ENCODE peak calls at places on chromosomes 13 and 19, in six cellular contexts. A is neural progenitor cell; C is activated naive CD8-positive, alpha-beta T cell treated with anti-CD3 and anti-CD28 coated beads, Interleukin-2, amount 50 U/mL, for 24 hours; T is substantia nigra; V is psoas muscle; R is nucleus accumbens. H is an unnamed sample.

GRCh38 chr19:42283248-42284065 is 14.4 kb downstream of the CIC start:
- DNase-seq in A (peak), C (peak), T (peak), V (peak), R (peak), H (peak)

GRCh38 chr19:38617764-38618589 is at the start of gene MAP4K1:
- DNase-seq in A (peak), C (peak), T (no peak), V (peak), R (no peak), H (peak)

GRCh38 chr19:38389101-38389925 is 816 bp downstream of the SPRED3 start:
- DNase-seq in A (peak), C (no peak), T (no peak), V (no peak), R (no peak), H (peak)

GRCh38 chr19:33040994-33041827 is 23.5 kb downstream of the RHPN2 start:
- DNase-seq in A (no peak), C (no peak), T (peak), V (peak), R (no peak), H (peak)

GRCh38 chr19:48393559-48394330 is at the start of gene GRIN2D:
- DNase-seq in A (peak), C (no peak), T (no peak), V (no peak), R (no peak), H (peak)

GRCh38 chr19:4431808-4432674 is 25.6 kb downstream of the UBXN6 start:
- DNase-seq in A (no peak), C (no peak), T (no peak), V (no peak), R (no peak), H (peak)

GRCh38 chr13:111168116-111168515 is 53.0 kb downstream of the ARHGEF7 start:
- DNase-seq in A (no peak), C (no peak), T (no peak), V (no peak), R (no peak), H (no peak)

GRCh38 chr13:44759222-44759721 is 183.1 kb upstream of the TSC22D1 start:
- DNase-seq in A (peak), C (no peak), T (no peak), V (no peak), R (no peak), H (no peak)

GRCh38 chr19:40584007-40584406 is 7.3 kb downstream of the SHKBP1 start:
- DNase-seq in A (no peak), C (no peak), T (no peak), V (no peak), R (no peak), H (no peak)

GRCh38 chr19:7612282-7613274 is 16.8 kb downstream of the XAB2 start:
- DNase-seq in A (no peak), C (no peak), T (no peak), V (no peak), R (no peak), H (no peak)

GRCh38 chr19:49761625-49762311 is 1.3 kb downstream of the TSKS start:
- DNase-seq in A (no peak), C (no peak), T (no peak), V (no peak), R (no peak), H (no peak)

GRCh38 chr13:63741029-63741813 is 2325.6 kb upstream of the PCDH20 start:
- DNase-seq in A (no peak), C (no peak), T (no peak), V (peak), R (no peak), H (peak)

GRCh38 chr19:30911491-30911890 is 437.7 kb downstream of the TSHZ3 start:
- DNase-seq in A (no peak), C (no peak), T (no peak), V (no peak), R (no peak), H (no peak)

GRCh38 chr19:31349160-31349881 is at the start of gene TSHZ3:
- DNase-seq in A (peak), C (peak), T (peak), V (peak), R (no peak), H (peak)

GRCh38 chr13:52738719-52739467 is 727 bp downstream of the CNMD start:
- DNase-seq in A (peak), C (peak), T (no peak), V (no peak), R (no peak), H (peak)

GRCh38 chr19:14443632-14444216 is 10.6 kb downstream of the PKN1 start:
- DNase-seq in A (no peak), C (no peak), T (no peak), V (no peak), R (no peak), H (no peak)

GRCh38 chr13:28059214-28059613 is 41.2 kb downstream of the FLT3 start:
- DNase-seq in A (peak), C (peak), T (no peak), V (no peak), R (no peak), H (no peak)

GRCh38 chr13:45833663-45834062 is 17.9 kb downstream of the SIAH3 start:
- DNase-seq in A (no peak), C (no peak), T (no peak), V (peak), R (no peak), H (no peak)

GRCh38 chr13:26971990-26972888 is 199.4 kb downstream of the USP12 start:
- DNase-seq in A (peak), C (peak), T (no peak), V (no peak), R (no peak), H (no peak)

GRCh38 chr19:5113101-5113557 is 144.2 kb downstream of the KDM4B start:
- DNase-seq in A (no peak), C (no peak), T (no peak), V (no peak), R (no peak), H (peak)